ENCODE peak calls at places on chromosomes 16 and 17, in seven cellular contexts. S, Z, J, Q, G, L and D are unnamed samples.

GRCh38 chr16:10123141-10123540 is 59.1 kb downstream of the GRIN2A start:
- DNase-seq in Z (no peak), S (no peak), Q (no peak), L (no peak), J (peak; percentile 5), G (no peak), D (no peak)

GRCh38 chr16:5845046-5845445 is 747.5 kb upstream of the EEF2KMT start:
- DNase-seq in G (no peak), S (no peak), L (no peak), Q (no peak), Z (peak; percentile 13), J (no peak), D (no peak)

GRCh38 chr16:56600398-56600999 is 7.9 kb upstream of the MT2A start:
- DNase-seq in S (peak; percentile 46), Z (peak; percentile 62), J (peak; percentile 58), G (peak; percentile 55), Q (peak; percentile 36), L (no peak), D (no peak)

GRCh38 chr17:13395346-13395745 is 206.4 kb downstream of the HS3ST3A1 start:
- DNase-seq in J (peak; percentile 4), L (no peak), Q (no peak), S (no peak), Z (peak; percentile 35), G (no peak), D (no peak)

GRCh38 chr16:85181091-85181738 is 68.9 kb upstream of the CIBAR2 start:
- DNase-seq in G (peak; percentile 34), Q (no peak), S (no peak), Z (no peak), L (no peak), J (no peak), D (no peak)

GRCh38 chr16:68800257-68800875 is 43.0 kb upstream of the TANGO6 start:
- DNase-seq in L (no peak), G (peak; percentile 84), Q (peak; percentile 58), S (no peak), J (no peak), Z (peak; percentile 76), D (no peak)

GRCh38 chr17:31835984-31836383 is 23.1 kb downstream of the COPRS start:
- DNase-seq in L (no peak), J (no peak), G (no peak), Z (no peak), Q (no peak), S (no peak), D (no peak)

GRCh38 chr17:27635275-27635823 is 4.4 kb downstream of the LGALS9 start:
- DNase-seq in J (peak; percentile 72), S (peak; percentile 58), Z (no peak), L (no peak), Q (no peak), G (no peak), D (no peak)

GRCh38 chr17:42894283-42895184 is 6.1 kb upstream of the G6PC1 start:
- DNase-seq in Z (no peak), S (no peak), Q (no peak), J (peak; percentile 70), G (no peak), L (peak; percentile 36), D (no peak)

GRCh38 chr17:21756856-21757619 is 64.7 kb downstream of the KCNJ18 start:
- DNase-seq in J (no peak), S (no peak), L (no peak), G (no peak), Q (no peak), Z (no peak), D (no peak)

GRCh38 chr17:62950067-62950466 is 16.0 kb upstream of the TANC2 start:
- DNase-seq in Z (peak; percentile 74), L (no peak), G (peak; percentile 69), S (no peak), Q (no peak), J (peak; percentile 87), D (no peak)

GRCh38 chr17:49365667-49366066 is 3.6 kb upstream of the ZNF652 start:
- DNase-seq in S (no peak), Q (no peak), J (no peak), L (no peak), Z (no peak), G (peak; percentile 8), D (no peak)

GRCh38 chr16:88936008-88936912 is 40.7 kb downstream of the CBFA2T3 start:
- DNase-seq in L (no peak), Z (no peak), Q (no peak), G (no peak), S (peak; percentile 62), J (peak; percentile 72), D (no peak)

GRCh38 chr16:56734429-56734828 is 4.5 kb downstream of the NUP93 start:
- DNase-seq in J (no peak), S (no peak), Z (no peak), L (no peak), G (no peak), Q (no peak), D (no peak)

GRCh38 chr17:40283662-40284061 is 4.0 kb upstream of the CDC6 start:
- DNase-seq in Q (peak; percentile 36), S (no peak), Z (peak; percentile 96), J (peak; percentile 51), L (no peak), G (no peak), D (no peak)

GRCh38 chr16:86353934-86354333 is 156.4 kb upstream of the FOXF1 start:
- DNase-seq in J (no peak), S (no peak), Q (no peak), G (no peak), Z (no peak), L (peak; percentile 57), D (no peak)

GRCh38 chr17:31857920-31858646 is 961 bp downstream of the COPRS start:
- DNase-seq in L (peak; percentile 45), J (no peak), G (peak; percentile 3), Z (peak; percentile 20), Q (no peak), S (no peak), D (no peak)

GRCh38 chr16:74438492-74438979 is 17.3 kb upstream of the CLEC18B start:
- DNase-seq in J (no peak), Q (no peak), Z (no peak), L (no peak), G (no peak), S (no peak), D (no peak)

GRCh38 chr16:9457215-9457614 is 365.8 kb downstream of the HAPSTR1 start:
- DNase-seq in J (no peak), Q (no peak), L (no peak), G (no peak), Z (no peak), S (no peak), D (no peak)

GRCh38 chr17:13230350-13230900 is 212.6 kb upstream of the ELAC2 start:
- DNase-seq in S (no peak), Z (no peak), Q (no peak), L (no peak), J (no peak), G (no peak), D (no peak)

GRCh38 chr17:82675476-82676245 is 22.8 kb downstream of the RAB40B start:
- DNase-seq in S (no peak), L (no peak), G (no peak), J (no peak), Q (no peak), Z (no peak), D (no peak)

GRCh38 chr17:68600881-68601564 is at the start of gene FAM20A:
- DNase-seq in S (no peak), Z (no peak), G (peak; percentile 66), Q (no peak), J (peak; percentile 18), L (peak; percentile 83), D (peak; percentile 82)

DNA sequence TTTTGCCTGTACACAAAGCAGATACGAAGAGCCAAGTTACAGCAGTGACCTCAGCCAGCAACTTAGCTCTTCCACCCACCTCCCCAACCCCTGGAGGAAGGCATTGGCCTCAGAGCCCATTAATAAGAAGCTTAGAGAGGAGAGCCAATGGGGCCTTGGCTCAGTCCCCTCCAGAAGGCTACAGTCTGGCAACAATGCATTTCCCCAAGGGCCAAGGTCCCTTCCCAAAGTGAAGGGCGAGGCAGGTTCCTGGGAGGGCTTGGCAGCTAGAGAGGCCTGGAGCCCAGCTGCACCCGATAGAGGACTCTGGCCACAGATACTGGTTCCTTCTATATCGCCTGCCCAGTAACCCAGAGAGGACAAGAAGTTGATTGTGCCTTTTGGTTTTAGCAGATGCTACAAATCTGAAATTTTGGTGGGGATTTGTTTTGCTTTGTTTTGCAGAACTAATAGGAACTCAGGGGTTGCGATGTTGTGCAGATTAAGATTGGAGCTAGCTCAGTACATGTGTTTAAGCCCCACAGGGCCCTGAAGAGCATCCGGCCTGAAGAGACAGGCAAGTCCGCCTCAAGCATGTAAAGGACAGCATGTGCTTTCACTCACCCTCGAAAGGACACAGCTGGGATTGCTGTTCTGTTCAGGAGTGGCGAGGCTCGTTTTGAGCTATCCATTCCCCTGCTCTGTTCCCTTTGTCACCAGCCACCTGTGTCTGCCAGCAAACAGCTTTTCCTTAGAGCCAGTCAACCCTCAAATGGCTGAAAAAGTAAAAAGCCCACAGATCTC is 12.0 kb upstream of the PNPO start:
- DNase-seq in L (peak; percentile 46), Z (no peak), S (no peak), Q (no peak), J (no peak), G (no peak), D (no peak)
- H3K36me3 ChIP-seq in L (no peaks in the 10 kb centered on the region), Z (peaks cover 11% of the 10 kb centered on the region), S (peaks cover 64% of the 10 kb centered on the region), Q (peaks cover 52% of the 10 kb centered on the region), J (peaks cover 8% of the 10 kb centered on the region), G (peaks cover 23% of the 10 kb centered on the region), D (peaks cover 52% of the 10 kb centered on the region)

GRCh38 chr16:66366433-66367299 is at the start of gene CDH5:
- DNase-seq in L (no peak), G (no peak), Z (no peak), Q (no peak), J (peak; percentile 18), S (peak; percentile 84), D (peak; percentile 89)
- H3K4me3 ChIP-seq in L (no peak within 1 kb of the TSS), G (no peak within 1 kb of the TSS), Z (no peak within 1 kb of the TSS), Q (no peak within 1 kb of the TSS), J (no peak within 1 kb of the TSS), S (peak within 1 kb of the TSS; percentile 39), D (peak within 1 kb of the TSS; percentile 42)

GRCh38 chr17:75950850-75951554 is 10.2 kb upstream of the FBF1 start:
- DNase-seq in Z (no peak), G (no peak), L (no peak), J (no peak), S (no peak), Q (no peak), D (peak; percentile 31)

GRCh38 chr17:75945202-75945601 is 4.4 kb upstream of the FBF1 start:
- DNase-seq in J (no peak), L (no peak), S (no peak), Z (no peak), Q (no peak), G (no peak), D (no peak)

GRCh38 chr17:75950421-75950820 is 9.6 kb upstream of the FBF1 start:
- DNase-seq in G (no peak), S (no peak), Q (no peak), L (no peak), Z (no peak), J (no peak), D (no peak)
- H3K36me3 ChIP-seq in G (peaks cover 73% of the 10 kb centered on the region), S (peaks cover 98% of the 10 kb centered on the region), Q (peaks cover 73% of the 10 kb centered on the region), L (no peaks in the 10 kb centered on the region), Z (peaks cover 26% of the 10 kb centered on the region), J (peaks cover 24% of the 10 kb centered on the region), D (peaks cover 97% of the 10 kb centered on the region)

DNA sequence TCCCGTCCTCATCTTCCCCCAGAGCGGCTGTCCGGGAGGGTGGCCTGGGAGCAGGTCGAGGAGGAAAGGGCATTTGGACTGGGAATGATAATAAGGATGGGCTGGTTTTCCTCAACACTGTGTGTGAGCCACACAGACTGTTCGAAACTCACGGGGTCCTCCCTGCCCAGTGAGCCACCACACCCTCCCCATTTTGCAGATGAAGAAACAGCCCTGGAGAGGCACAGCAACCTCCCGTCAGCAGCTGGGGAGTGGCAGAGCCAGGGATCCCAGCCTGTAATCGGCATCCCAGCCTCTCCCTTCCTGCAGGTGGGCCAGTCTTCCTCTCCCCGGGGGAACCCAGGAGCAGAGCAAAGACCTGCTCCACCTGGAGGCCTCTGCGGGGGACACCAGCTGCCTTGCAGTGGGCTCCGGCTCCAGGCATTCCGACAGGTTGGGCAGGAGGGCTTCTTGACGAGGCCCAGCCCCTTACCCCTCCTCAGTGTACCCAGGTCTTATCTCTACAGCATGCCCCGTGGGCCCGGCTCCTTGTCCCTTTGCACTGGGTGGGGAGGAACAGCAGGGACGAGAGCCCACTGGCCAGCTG is 23.8 kb downstream of the ENGASE start:
- DNase-seq in J (no peak), Z (no peak), S (no peak), L (no peak), G (no peak), Q (no peak), D (no peak)
- H3K4me3 ChIP-seq in J (no peak overlapping the region), Z (no peak overlapping the region), S (no peak overlapping the region), L (no peak overlapping the region), G (no peak overlapping the region), Q (no peak overlapping the region), D (no peak overlapping the region)